ENCODE peak calls at places on chromosomes 13 and 19, in five cellular contexts. R is K562, C is transverse colon, M is A549, U is ovary. W is an unnamed sample.

GRCh38 chr13:25902946-25903345 is 148.9 kb downstream of the SHISA2 start:
- DNase-seq in R (no peak), C (no peak), M (no peak), U (no peak), W (no peak)

GRCh38 chr19:3591876-3592613 is 6.8 kb downstream of the GIPC3 start:
- DNase-seq in R (no peak), C (no peak), M (no peak), U (no peak), W (no peak)

GRCh38 chr13:37490176-37490575 is 108.4 kb downstream of the POSTN start:
- DNase-seq in R (no peak), C (no peak), M (no peak), U (no peak), W (no peak)

GRCh38 chr19:5563941-5564612 is 3.7 kb downstream of the TINCR start:
- DNase-seq in R (peak), C (no peak), M (peak), U (no peak), W (peak)

GRCh38 chr13:48944221-48944620 is 31.5 kb upstream of the FNDC3A start:
- DNase-seq in R (no peak), C (no peak), M (no peak), U (no peak), W (no peak)

GRCh38 chr19:4867534-4868285 is at the start of gene PLIN3:
- DNase-seq in R (peak), C (peak), M (peak), U (peak), W (peak)

GRCh38 chr19:40267601-40267997 is 17.5 kb downstream of the AKT2 start:
- DNase-seq in R (no peak), C (no peak), M (no peak), U (no peak), W (no peak)

GRCh38 chr13:28805193-28805819 is 14.8 kb upstream of the MTUS2 start:
- DNase-seq in R (peak), C (no peak), M (no peak), U (no peak), W (no peak)

GRCh38 chr13:20472531-20472930 is 53.1 kb downstream of the CRYL1 start:
- DNase-seq in R (no peak), C (no peak), M (no peak), U (no peak), W (no peak)

GRCh38 chr19:33402421-33403220 is 29.1 kb downstream of the CEBPG start:
- DNase-seq in R (no peak), C (peak), M (no peak), U (peak), W (no peak)

GRCh38 chr19:42619271-42619670 is 24.5 kb upstream of the CEACAM8 start:
- DNase-seq in R (no peak), C (no peak), M (no peak), U (no peak), W (no peak)

GRCh38 chr13:104831823-104832222 is 1703.6 kb downstream of the EFNB2 start:
- DNase-seq in R (no peak), C (no peak), M (no peak), U (no peak), W (no peak)

GRCh38 chr19:17394891-17395415 is 957 bp upstream of the CCDC194 start:
- DNase-seq in R (peak), C (peak), M (peak), U (peak), W (peak)

GRCh38 chr19:38079926-38080380 is 144.1 kb downstream of the DPF1 start:
- DNase-seq in R (no peak), C (no peak), M (peak), U (no peak), W (peak)

GRCh38 chr19:3818479-3818878 is 32.3 kb upstream of the MATK start:
- DNase-seq in R (no peak), C (no peak), M (no peak), U (no peak), W (peak)

GRCh38 chr19:32876236-32876918 is 6.8 kb upstream of the SLC7A9 start:
- DNase-seq in R (no peak), C (no peak), M (no peak), U (no peak), W (no peak)

GRCh38 chr13:34411177-34411576 is 530.9 kb upstream of the NBEA start:
- DNase-seq in R (no peak), C (no peak), M (no peak), U (no peak), W (no peak)

DNA sequence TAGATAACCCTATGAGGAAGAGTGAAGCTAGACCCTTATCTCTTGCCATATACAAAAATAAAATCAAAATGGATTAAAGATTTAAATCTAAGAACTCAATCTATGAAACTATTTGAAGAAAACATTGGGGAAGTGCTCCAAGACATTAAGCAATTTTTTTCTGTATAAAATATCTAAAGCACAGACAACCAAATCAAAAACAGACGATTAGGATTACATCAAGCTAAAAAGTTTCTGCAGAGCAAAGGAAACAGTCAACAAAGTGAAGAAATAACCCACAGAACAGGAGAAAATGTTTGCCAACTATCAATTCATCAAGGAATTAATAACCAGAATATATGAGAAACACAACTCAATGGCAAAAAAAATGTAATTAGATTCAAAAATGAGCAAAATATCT is 480.8 kb downstream of the LMO7 start:
- DNase-seq in R (no peak), C (no peak), M (no peak), U (no peak), W (no peak)
- H3K27ac ChIP-seq in R (no peak), C (no peak), M (no peak), U (no peak), W (no peak)

GRCh38 chr19:58408152-58409009 is at the start of gene ZNF584:
- DNase-seq in R (peak), C (peak), M (peak), U (peak), W (peak)
- TF ChIP-seq CTCF in R (no peak), C (peak), M (peak), U (no peak), W (peak)

DNA sequence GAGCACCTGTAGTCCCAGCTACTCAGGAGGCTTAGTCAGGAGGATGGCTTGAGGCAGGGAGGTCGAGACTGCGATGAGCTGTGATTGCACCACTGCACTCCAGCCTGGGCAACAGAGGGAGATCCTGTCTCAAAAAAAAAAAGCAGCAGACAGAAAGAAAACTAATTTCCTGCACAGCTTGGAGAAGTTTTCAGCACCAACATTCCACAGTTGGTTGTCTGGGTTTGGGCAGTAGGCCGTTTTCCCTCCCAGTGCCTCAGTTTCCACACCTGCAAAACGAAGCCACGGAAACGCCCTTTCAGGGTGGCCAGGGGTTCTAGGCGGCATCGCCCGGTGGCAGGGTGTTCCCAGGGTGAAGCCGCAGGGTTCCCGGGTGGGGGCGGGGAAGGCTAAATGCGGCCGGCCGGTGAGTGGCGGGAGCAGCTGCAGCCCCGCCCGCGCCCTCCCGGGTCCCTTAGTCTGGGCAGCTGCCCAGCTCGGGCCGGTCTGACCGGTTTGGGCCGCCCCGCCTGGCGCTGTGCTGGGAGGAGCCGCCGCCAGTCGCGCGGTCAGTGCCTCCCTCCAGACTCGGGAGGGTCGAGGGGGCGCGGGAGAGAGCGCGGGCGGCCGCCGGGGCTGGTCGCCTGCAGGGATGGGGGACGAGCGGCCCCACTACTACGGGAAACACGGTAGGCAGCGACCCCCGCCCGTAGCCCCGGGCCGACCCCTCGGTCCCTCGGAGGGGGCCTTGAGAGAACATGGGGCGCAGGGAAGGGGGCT is at the start of gene SLC44A2:
- DNase-seq in R (no peak), C (peak), M (peak), U (peak), W (peak)
- H3K27ac ChIP-seq in R (no peak), C (peak), M (peak), U (peak), W (peak)

GRCh38 chr19:48000846-48001245 is 6.4 kb downstream of the ELSPBP1 start:
- DNase-seq in R (no peak), C (no peak), M (no peak), U (no peak), W (no peak)

GRCh38 chr19:48004236-48004635 is 9.8 kb downstream of the ELSPBP1 start:
- DNase-seq in R (no peak), C (no peak), M (no peak), U (no peak), W (no peak)

GRCh38 chr19:48010932-48011758 is 16.7 kb downstream of the ELSPBP1 start:
- DNase-seq in R (no peak), C (no peak), M (no peak), U (no peak), W (no peak)

GRCh38 chr19:48006762-48007161 is 12.3 kb downstream of the ELSPBP1 start:
- DNase-seq in R (peak), C (no peak), M (peak), U (no peak), W (no peak)
- TF ChIP-seq CTCF in R (peak), C (no peak), M (peak), U (no peak), W (no peak)

GRCh38 chr19:1440418-1440801 is 2.2 kb downstream of the RPS15 start:
- DNase-seq in R (no peak), C (no peak), M (no peak), U (no peak), W (no peak)

GRCh38 chr19:1438035-1438932 is at the start of gene RPS15:
- DNase-seq in R (peak), C (peak), M (peak), U (peak), W (peak)

GRCh38 chr19:1435378-1435989 is 2.7 kb upstream of the RPS15 start:
- DNase-seq in R (peak), C (no peak), M (no peak), U (no peak), W (no peak)

GRCh38 chr19:1438933-1439358 is 750 bp downstream of the RPS15 start:
- DNase-seq in R (no peak), C (no peak), M (no peak), U (no peak), W (no peak)

DNA sequence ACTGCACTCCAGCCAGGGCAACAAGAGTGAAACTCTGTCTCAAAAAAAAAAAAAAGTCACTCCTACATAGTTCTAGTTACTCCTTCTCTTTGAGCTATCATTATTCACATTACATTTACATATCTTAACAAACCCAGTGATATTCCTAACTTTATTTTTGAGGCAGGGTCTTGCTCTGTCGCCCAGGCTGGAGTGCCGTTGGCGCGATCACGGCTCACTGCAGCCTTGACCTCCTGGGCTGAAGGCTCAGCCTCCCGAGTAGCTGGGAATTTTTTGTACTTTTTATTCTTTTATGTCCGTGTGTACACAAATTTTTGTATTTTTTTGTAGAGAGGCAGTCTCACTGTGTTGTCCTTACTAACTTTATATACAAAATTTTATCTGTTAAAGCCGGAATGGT is 587 bp upstream of the RPS15 start:
- DNase-seq in R (no peak), C (no peak), M (no peak), U (no peak), W (no peak)
- H3K27ac ChIP-seq in R (peak), C (peak), M (peak), U (no peak), W (peak)

W was measured in RWPE1.